ENCODE peak calls at places on chromosomes 13 and 19, in five cellular contexts. W, D, P, O and S are unnamed samples.

GRCh38 chr13:93736111-93736510 is 509.5 kb downstream of the GPC6 start:
- DNase-seq in W (no peak), D (peak; percentile 85), P (no peak), O (no peak), S (no peak)

GRCh38 chr19:38655148-38655824 is 7.8 kb downstream of the ACTN4 start:
- DNase-seq in W (no peak), D (no peak), P (no peak), O (no peak), S (no peak)

GRCh38 chr13:46526763-46527162 is 26.2 kb upstream of the LRCH1 start:
- DNase-seq in W (no peak), D (no peak), P (no peak), O (no peak), S (no peak)

GRCh38 chr19:45160870-45161714 is at the start of gene NKPD1:
- DNase-seq in W (no peak), D (no peak), P (no peak), O (no peak), S (no peak)

GRCh38 chr19:47507031-47507430 is 7.8 kb downstream of the NAPA start:
- DNase-seq in W (no peak), D (no peak), P (peak; percentile 14), O (no peak), S (no peak)

GRCh38 chr19:40807147-40808020 is 8.4 kb downstream of the EGLN2 start:
- DNase-seq in W (no peak), D (peak; percentile 35), P (peak; percentile 26), O (no peak), S (no peak)

GRCh38 chr19:3931041-3931440 is 1.8 kb upstream of the NMRK2 start:
- DNase-seq in W (no peak), D (no peak), P (no peak), O (no peak), S (no peak)

GRCh38 chr13:27665333-27665732 is 43.6 kb downstream of the POLR1D start:
- DNase-seq in W (no peak), D (peak; percentile 28), P (no peak), O (no peak), S (no peak)

GRCh38 chr19:4061178-4061682 is 5.5 kb downstream of the ZBTB7A start:
- DNase-seq in W (no peak), D (no peak), P (peak; percentile 42), O (no peak), S (no peak)

GRCh38 chr19:51354742-51355148 is 11.4 kb downstream of the ETFB start:
- DNase-seq in W (no peak), D (peak; percentile 57), P (no peak), O (no peak), S (no peak)

GRCh38 chr19:38556521-38557174 is 61.1 kb downstream of the MAP4K1 start:
- DNase-seq in W (no peak), D (peak; percentile 12), P (no peak), O (no peak), S (no peak)

GRCh38 chr19:16969127-16969526 is 57.5 kb downstream of the CPAMD8 start:
- DNase-seq in W (no peak), D (peak; percentile 36), P (no peak), O (no peak), S (no peak)

GRCh38 chr13:23610187-23610576 is 40.0 kb downstream of the TNFRSF19 start:
- DNase-seq in W (no peak), D (peak; percentile 37), P (no peak), O (no peak), S (no peak)

GRCh38 chr13:66003558-66003957 is 1226.6 kb downstream of the PCDH9 start:
- DNase-seq in W (no peak), D (no peak), P (no peak), O (no peak), S (no peak)

GRCh38 chr13:95756072-95756471 is 79.1 kb downstream of the DNAJC3 start:
- DNase-seq in W (no peak), D (peak; percentile 22), P (peak; percentile 43), O (no peak), S (no peak)

GRCh38 chr13:77863037-77863630 is 55.5 kb downstream of the EDNRB start:
- DNase-seq in W (no peak), D (no peak), P (no peak), O (no peak), S (no peak)

GRCh38 chr19:10797541-10798256 is 38.3 kb downstream of the TMED1 start:
- DNase-seq in W (peak; percentile 86), D (peak; percentile 29), P (no peak), O (no peak), S (peak; percentile 47)

GRCh38 chr19:42325896-42326771 is 699 bp downstream of the MEGF8 start:
- DNase-seq in W (no peak), D (no peak), P (no peak), O (no peak), S (no peak)

GRCh38 chr19:43501661-43502418 is 2.7 kb downstream of the PHLDB3 start:
- DNase-seq in W (no peak), D (no peak), P (no peak), O (no peak), S (no peak)

GRCh38 chr13:45162821-45163220 is 38.0 kb downstream of the KCTD4 start:
- DNase-seq in W (no peak), D (peak; percentile 85), P (peak; percentile 99), O (peak; percentile 53), S (no peak)